ENCODE peak calls at places on chromosomes 3 and 15, in nine cellular contexts. Z is PC-3, O is neural progenitor cell, R is MM.1S, B is GM23248, D is hepatocyte, N is SK-N-SH, Q is OCI-LY7, G is GM23338. X is an unnamed sample.

GRCh38 chr3:5017953-5018531 is 38.8 kb downstream of the BHLHE40 start:
- DNase-seq in Z (peak), O (peak), R (no peak), B (peak), D (peak), N (no peak), Q (no peak), G (no peak), X (no peak)

GRCh38 chr15:56871180-56871579 is 47.3 kb upstream of the TCF12 start:
- DNase-seq in Z (peak), O (no peak), R (no peak), B (peak), D (no peak), N (no peak), Q (no peak), G (peak), X (peak)

GRCh38 chr3:46830801-46831200 is 32.4 kb downstream of the MYL3 start:
- DNase-seq in Z (no peak), O (no peak), R (no peak), B (no peak), D (no peak), N (no peak), Q (no peak), G (no peak), X (no peak)

GRCh38 chr15:26970712-26971210 is at the start of gene GABRG3:
- DNase-seq in Z (peak), O (peak), R (no peak), B (no peak), D (peak), N (peak), Q (no peak), G (peak), X (no peak)

GRCh38 chr3:76346680-76347079 is 561.3 kb upstream of the ZNF717 start:
- DNase-seq in Z (no peak), O (no peak), R (no peak), B (no peak), D (no peak), N (no peak), Q (no peak), G (no peak), X (no peak)

GRCh38 chr15:40981186-40981585 is 27.9 kb downstream of the CHAC1 start:
- DNase-seq in Z (no peak), O (no peak), R (no peak), B (peak), D (no peak), N (no peak), Q (no peak), G (no peak), X (no peak)

GRCh38 chr15:81235781-81236507 is 39.3 kb downstream of the IL16 start:
- DNase-seq in Z (peak), O (no peak), R (no peak), B (peak), D (no peak), N (no peak), Q (no peak), G (no peak), X (no peak)

GRCh38 chr3:13343601-13344000 is 76.5 kb downstream of the NUP210 start:
- DNase-seq in Z (no peak), O (no peak), R (no peak), B (no peak), D (no peak), N (no peak), Q (no peak), G (no peak), X (no peak)

GRCh38 chr15:70584838-70585706 is 178.3 kb downstream of the UACA start:
- DNase-seq in Z (peak), O (peak), R (no peak), B (no peak), D (peak), N (peak), Q (no peak), G (peak), X (peak)

DNA sequence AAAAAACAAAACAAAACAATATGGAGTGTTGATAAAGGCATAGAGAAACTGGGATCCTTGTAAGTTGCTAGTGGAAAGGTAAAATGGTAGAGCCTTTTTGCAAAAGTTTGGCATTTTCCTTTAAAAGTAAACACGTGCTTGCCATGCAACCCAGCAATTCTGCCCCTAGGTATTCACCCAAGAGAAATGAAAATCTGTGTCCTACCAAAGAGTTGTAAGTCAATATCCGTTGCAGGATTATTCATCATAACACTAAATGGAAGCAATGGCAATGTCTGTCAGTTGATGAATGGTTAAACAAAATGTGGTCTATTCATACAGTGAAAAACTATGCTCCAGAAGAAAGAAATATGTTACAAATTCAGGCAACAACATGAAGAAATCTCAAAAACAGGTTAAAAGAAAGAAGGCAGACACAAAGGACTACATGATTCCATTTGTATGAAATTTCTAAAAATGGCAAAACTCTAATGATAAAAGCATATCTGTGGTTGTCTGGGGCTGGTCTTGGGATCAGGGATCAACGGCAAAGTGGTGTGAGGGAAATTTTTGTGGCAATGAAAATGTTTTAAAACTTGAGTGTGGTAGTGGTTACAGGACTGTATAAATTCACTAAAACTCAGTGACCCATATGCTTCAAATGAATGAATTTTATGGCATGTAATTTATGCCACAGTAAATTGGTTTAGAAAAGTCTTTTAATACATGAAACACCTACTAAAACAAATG is 229.6 kb downstream of the OPA1 start:
- DNase-seq in Z (no peak), O (no peak), R (no peak), B (no peak), D (no peak), N (no peak), Q (no peak), G (no peak), X (no peak)
- TF ChIP-seq EZH2phosphoT487 in Z (no peak), O (no peak), R (no peak), B (no peak), D (no peak), N (no peak), Q (no peak), G (no peak), X (no peak)

GRCh38 chr3:70889162-70890045 is 577.0 kb upstream of the MDFIC2 start:
- DNase-seq in Z (no peak), O (no peak), R (no peak), B (peak), D (no peak), N (no peak), Q (no peak), G (no peak), X (no peak)

GRCh38 chr3:70885636-70886035 is 573.2 kb upstream of the MDFIC2 start:
- DNase-seq in Z (no peak), O (no peak), R (no peak), B (no peak), D (no peak), N (no peak), Q (peak), G (peak), X (no peak)

DNA sequence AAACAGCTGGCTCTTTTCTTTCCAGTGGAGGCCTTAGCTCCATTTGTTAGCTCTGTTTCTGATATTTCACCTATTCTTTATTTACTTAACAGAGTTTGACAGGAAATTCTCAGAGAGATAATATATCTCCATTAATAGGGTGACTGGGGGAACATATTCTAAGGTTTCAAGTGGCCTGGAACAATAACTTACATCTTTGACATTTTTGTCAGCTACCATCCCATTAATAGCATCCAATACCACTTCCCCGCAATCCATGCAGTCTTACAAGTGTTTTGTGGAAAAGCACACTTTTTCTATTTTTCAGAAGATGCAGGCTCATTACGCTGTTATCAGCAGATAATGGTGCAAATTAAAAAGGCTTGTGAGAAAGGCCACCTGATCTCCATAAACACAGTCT is 577.6 kb upstream of the MDFIC2 start:
- DNase-seq in Z (no peak), O (no peak), R (no peak), B (no peak), D (no peak), N (no peak), Q (no peak), G (no peak), X (no peak)
- TF ChIP-seq EZH2phosphoT487 in Z (no peak), O (no peak), R (no peak), B (no peak), D (no peak), N (no peak), Q (no peak), G (no peak), X (no peak)

GRCh38 chr15:99124641-99125040 is 19.8 kb downstream of the SYNM start:
- DNase-seq in Z (no peak), O (no peak), R (no peak), B (no peak), D (no peak), N (no peak), Q (no peak), G (no peak), X (no peak)
- TF ChIP-seq EZH2phosphoT487 in Z (no peak), O (no peak), R (no peak), B (no peak), D (no peak), N (no peak), Q (no peak), G (no peak), X (no peak)

GRCh38 chr15:38904298-38904697 is 339.7 kb upstream of the RASGRP1 start:
- DNase-seq in Z (no peak), O (no peak), R (no peak), B (no peak), D (no peak), N (no peak), Q (no peak), G (peak), X (no peak)

GRCh38 chr15:38896652-38897051 is 332.0 kb upstream of the RASGRP1 start:
- DNase-seq in Z (no peak), O (no peak), R (no peak), B (no peak), D (no peak), N (no peak), Q (no peak), G (no peak), X (no peak)

GRCh38 chr15:38894260-38894948 is 329.8 kb upstream of the RASGRP1 start:
- DNase-seq in Z (peak), O (no peak), R (no peak), B (peak), D (no peak), N (no peak), Q (no peak), G (no peak), X (no peak)

GRCh38 chr15:38895326-38896282 is 331.0 kb upstream of the RASGRP1 start:
- DNase-seq in Z (peak), O (no peak), R (no peak), B (peak), D (no peak), N (no peak), Q (no peak), G (no peak), X (no peak)

DNA sequence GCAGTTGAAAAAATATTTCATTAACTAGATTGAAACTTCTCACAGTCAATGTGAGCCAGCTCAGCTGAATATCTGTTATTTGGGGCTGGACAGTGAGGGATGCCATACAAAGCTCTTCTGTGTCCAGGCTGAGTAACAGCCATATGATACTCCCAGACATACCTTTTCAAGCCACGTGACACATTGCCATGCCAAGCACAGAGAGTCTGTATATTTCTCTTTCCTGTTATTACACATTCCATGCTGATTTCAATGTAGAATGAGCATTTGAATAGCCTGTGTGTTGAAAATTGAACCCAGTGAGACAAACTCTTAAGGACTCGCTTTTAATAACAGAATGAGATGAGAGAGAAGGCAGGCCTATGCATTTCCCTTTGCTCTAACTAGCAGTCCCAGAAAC is 334.7 kb upstream of the RASGRP1 start:
- DNase-seq in Z (peak), O (no peak), R (no peak), B (peak), D (no peak), N (no peak), Q (no peak), G (no peak), X (no peak)
- TF ChIP-seq EZH2phosphoT487 in Z (no peak), O (no peak), R (no peak), B (no peak), D (no peak), N (no peak), Q (no peak), G (no peak), X (no peak)

GRCh38 chr3:134709563-134710312 is 58.9 kb upstream of the KY start:
- DNase-seq in Z (no peak), O (no peak), R (no peak), B (peak), D (no peak), N (no peak), Q (no peak), G (peak), X (no peak)

GRCh38 chr3:134709076-134709475 is 58.3 kb upstream of the KY start:
- DNase-seq in Z (no peak), O (no peak), R (no peak), B (peak), D (no peak), N (no peak), Q (no peak), G (no peak), X (no peak)

GRCh38 chr3:134710313-134710680 is 59.5 kb upstream of the KY start:
- DNase-seq in Z (no peak), O (no peak), R (no peak), B (peak), D (no peak), N (no peak), Q (no peak), G (no peak), X (no peak)

GRCh38 chr3:134708025-134708597 is 57.3 kb upstream of the KY start:
- DNase-seq in Z (peak), O (no peak), R (no peak), B (peak), D (no peak), N (no peak), Q (no peak), G (no peak), X (no peak)

GRCh38 chr3:134708671-134709070 is 57.8 kb upstream of the KY start:
- DNase-seq in Z (peak), O (no peak), R (no peak), B (peak), D (no peak), N (no peak), Q (no peak), G (no peak), X (no peak)
- TF ChIP-seq EZH2phosphoT487 in Z (no peak), O (no peak), R (no peak), B (no peak), D (no peak), N (no peak), Q (no peak), G (no peak), X (no peak)

GRCh38 chr3:116423365-116423764 is 21.9 kb downstream of the LSAMP start:
- DNase-seq in Z (no peak), O (peak), R (no peak), B (peak), D (no peak), N (no peak), Q (no peak), G (peak), X (no peak)
- TF ChIP-seq EZH2phosphoT487 in Z (no peak), O (no peak), R (no peak), B (no peak), D (no peak), N (no peak), Q (no peak), G (no peak), X (no peak)

GRCh38 chr3:37700849-37701248 is 160.8 kb upstream of the CTDSPL start:
- DNase-seq in Z (peak), O (no peak), R (no peak), B (no peak), D (no peak), N (peak), Q (no peak), G (no peak), X (no peak)

GRCh38 chr3:37704129-37704528 is 157.6 kb upstream of the CTDSPL start:
- DNase-seq in Z (no peak), O (no peak), R (no peak), B (no peak), D (no peak), N (no peak), Q (no peak), G (no peak), X (no peak)

GRCh38 chr3:37702478-37703154 is 159.1 kb upstream of the CTDSPL start:
- DNase-seq in Z (no peak), O (no peak), R (no peak), B (no peak), D (no peak), N (no peak), Q (peak), G (no peak), X (no peak)

GRCh38 chr3:37701729-37702128 is 160.0 kb upstream of the CTDSPL start:
- DNase-seq in Z (no peak), O (no peak), R (no peak), B (no peak), D (no peak), N (peak), Q (no peak), G (no peak), X (no peak)

GRCh38 chr3:37703633-37704032 is 158.0 kb upstream of the CTDSPL start:
- DNase-seq in Z (peak), O (no peak), R (no peak), B (peak), D (peak), N (no peak), Q (no peak), G (no peak), X (no peak)
- TF ChIP-seq EZH2phosphoT487 in Z (no peak), O (no peak), R (no peak), B (no peak), D (no peak), N (no peak), Q (no peak), G (no peak), X (no peak)

DNA sequence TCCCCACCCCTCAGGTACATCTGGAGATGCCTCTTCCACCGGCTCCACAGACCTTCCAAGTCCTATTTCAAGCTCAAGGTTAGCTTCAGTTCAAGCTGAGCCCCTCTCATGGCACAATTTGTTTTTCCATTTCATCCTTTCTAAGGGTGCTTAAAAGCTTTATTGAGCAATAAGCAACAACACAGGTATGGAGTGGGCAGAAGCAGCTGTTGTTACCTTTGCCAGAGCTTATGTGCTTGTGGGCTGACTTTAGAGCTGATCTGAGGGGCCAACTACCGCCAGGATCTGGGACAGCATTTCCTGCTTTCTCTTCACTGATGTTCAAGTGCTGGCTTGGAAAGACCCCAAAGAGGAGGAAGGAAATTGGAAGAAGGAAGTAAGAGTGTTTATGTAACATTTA is 140.0 kb upstream of the KLHL25 start:
- DNase-seq in Z (no peak), O (no peak), R (no peak), B (no peak), D (no peak), N (no peak), Q (no peak), G (no peak), X (no peak)
- TF ChIP-seq EZH2phosphoT487 in Z (no peak), O (no peak), R (no peak), B (no peak), D (no peak), N (no peak), Q (no peak), G (no peak), X (no peak)

GRCh38 chr15:66103293-66103590 is 150.3 kb downstream of the MEGF11 start:
- DNase-seq in Z (no peak), O (no peak), R (no peak), B (no peak), D (no peak), N (no peak), Q (no peak), G (no peak), X (no peak)
- TF ChIP-seq EZH2phosphoT487 in Z (no peak), O (no peak), R (no peak), B (no peak), D (no peak), N (no peak), Q (no peak), G (no peak), X (no peak)

GRCh38 chr3:16113704-16114103 is 60.8 kb upstream of the GALNT15 start:
- DNase-seq in Z (peak), O (no peak), R (no peak), B (peak), D (no peak), N (no peak), Q (no peak), G (no peak), X (no peak)
- TF ChIP-seq EZH2phosphoT487 in Z (no peak), O (no peak), R (no peak), B (no peak), D (no peak), N (no peak), Q (no peak), G (no peak), X (no peak)